ENCODE peak calls at places on chromosomes 2 and 18, in seven cellular contexts. I is IMR-90, A is ovary, E is cardiac muscle cell, N is A549, U is right atrium auricular region, K is endodermal cell. P is an unnamed sample.

GRCh38 chr2:7392076-7392787 is 475.0 kb downstream of the RNF144A start:
- DNase-seq in K (peak), I (no peak), U (no peak), N (no peak), A (no peak), E (no peak), P (peak)

GRCh38 chr18:21741511-21742322 is 1.1 kb downstream of the MIB1 start:
- DNase-seq in K (peak), I (peak), A (peak), N (no peak), E (no peak), U (no peak), P (peak)

GRCh38 chr18:45670281-45670962 is 53.6 kb upstream of the SLC14A1 start:
- DNase-seq in E (peak), K (peak), A (no peak), U (peak), N (no peak), I (peak), P (no peak)

GRCh38 chr2:159736048-159736447 is 23.7 kb downstream of the MARCHF7 start:
- DNase-seq in N (no peak), U (no peak), K (no peak), I (peak), E (peak), A (no peak), P (no peak)

GRCh38 chr2:208502288-208502687 is 95.7 kb downstream of the PTH2R start:
- DNase-seq in E (no peak), N (no peak), A (no peak), U (no peak), K (no peak), I (no peak), P (no peak)

GRCh38 chr18:5370332-5370731 is 74.8 kb upstream of the ZBTB14 start:
- DNase-seq in N (no peak), E (peak), I (peak), A (no peak), K (no peak), U (no peak), P (no peak)

GRCh38 chr2:157194844-157195243 is 62.7 kb upstream of the GALNT5 start:
- DNase-seq in I (no peak), A (no peak), E (no peak), U (no peak), N (no peak), K (no peak), P (no peak)

GRCh38 chr2:201139836-201140599 is 24.1 kb downstream of the CFLAR start:
- DNase-seq in N (no peak), U (no peak), A (no peak), K (peak), E (no peak), I (no peak), P (no peak)

GRCh38 chr2:46506131-46506706 is 26.9 kb downstream of the TMEM247 start:
- DNase-seq in N (no peak), U (peak), A (no peak), E (no peak), K (peak), I (no peak), P (no peak)

GRCh38 chr2:226978300-226978699 is 142.4 kb downstream of the RHBDD1 start:
- DNase-seq in U (no peak), A (no peak), E (no peak), I (no peak), N (no peak), K (no peak), P (no peak)

GRCh38 chr2:27584597-27584996 is 1.8 kb downstream of the ZNF512 start:
- DNase-seq in N (no peak), K (no peak), A (no peak), I (no peak), E (no peak), U (no peak), P (no peak)
- H3K4me3 ChIP-seq in N (peak), K (peak), A (no peak), I (no peak), E (no peak), U (no peak), P (no peak)

DNA sequence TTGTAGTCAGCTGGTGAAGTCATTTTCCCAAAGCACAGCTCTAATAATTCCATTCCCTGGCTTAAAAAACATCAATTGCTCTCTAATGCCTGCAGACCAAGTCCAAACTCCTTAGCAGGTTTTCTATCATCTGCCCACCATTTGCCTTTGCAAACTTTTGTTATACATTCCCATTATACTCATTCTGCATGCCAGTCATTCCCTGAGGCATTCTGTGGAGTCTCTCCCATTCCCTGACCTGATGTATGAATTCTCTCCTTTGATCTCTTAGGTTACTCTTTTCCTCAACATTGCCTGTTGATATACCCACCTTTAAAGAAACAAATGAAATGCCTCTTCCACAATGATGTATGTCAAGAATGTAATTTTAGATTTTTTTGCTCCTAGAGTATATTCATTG is 852.0 kb upstream of the FSHR start:
- DNase-seq in U (no peak), E (no peak), I (no peak), N (no peak), K (peak), A (no peak), P (no peak)
- H3K27ac ChIP-seq in U (no peak), E (no peak), I (no peak), N (no peak), K (no peak), A (no peak), P (no peak)

DNA sequence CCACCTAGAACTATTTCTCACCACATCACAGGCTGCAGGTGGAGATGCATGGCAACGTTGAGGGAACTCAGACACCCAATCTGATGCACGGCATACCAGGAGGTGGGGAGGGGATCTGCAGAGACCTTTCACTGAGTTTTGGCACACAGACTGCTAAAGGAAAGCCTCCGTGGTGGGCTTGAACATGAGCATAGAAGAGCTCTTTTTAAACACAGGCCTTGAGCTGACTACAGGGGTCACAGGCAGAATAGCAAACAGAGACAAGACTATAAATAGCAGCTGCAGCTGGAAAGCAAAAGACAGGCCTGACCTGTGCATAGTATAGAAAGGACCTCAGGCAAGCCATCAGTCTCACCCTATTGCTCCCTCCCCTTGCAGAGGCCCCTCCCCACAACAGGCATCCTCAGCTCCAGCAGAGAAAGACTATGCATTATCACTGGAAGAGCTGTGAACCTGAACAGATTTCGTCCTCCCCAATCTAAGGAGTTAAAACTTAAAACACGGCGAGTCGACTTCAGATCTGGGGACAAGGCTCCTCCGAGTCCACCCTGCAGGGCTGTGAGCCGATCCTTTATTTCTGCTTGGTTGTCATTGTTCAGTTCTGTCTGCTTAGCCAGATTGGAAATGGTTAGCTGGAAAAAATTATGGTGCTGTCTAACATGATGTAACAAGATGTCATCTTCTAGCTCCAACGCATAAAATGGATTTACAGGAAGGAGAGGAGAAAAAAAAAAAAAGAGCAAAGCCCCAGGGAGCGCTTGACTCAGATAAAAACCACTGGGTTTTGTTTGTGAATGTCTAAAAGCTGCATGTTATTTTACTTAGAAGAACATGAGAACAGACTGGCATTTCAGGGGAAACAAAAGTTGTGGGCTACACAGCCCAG is 25.3 kb upstream of the LCLAT1 start:
- DNase-seq in N (no peak), U (no peak), I (peak), E (peak), A (no peak), K (peak), P (no peak)
- H3K4me3 ChIP-seq in N (no peak), U (no peak), I (no peak), E (no peak), A (no peak), K (no peak), P (no peak)

GRCh38 chr2:62577994-62578836 is 72.2 kb upstream of the TMEM17 start:
- DNase-seq in I (peak), A (no peak), E (peak), U (no peak), K (no peak), N (peak), P (no peak)
- H3K27ac ChIP-seq in I (peak), A (no peak), E (no peak), U (no peak), K (no peak), N (peak), P (no peak)

DNA sequence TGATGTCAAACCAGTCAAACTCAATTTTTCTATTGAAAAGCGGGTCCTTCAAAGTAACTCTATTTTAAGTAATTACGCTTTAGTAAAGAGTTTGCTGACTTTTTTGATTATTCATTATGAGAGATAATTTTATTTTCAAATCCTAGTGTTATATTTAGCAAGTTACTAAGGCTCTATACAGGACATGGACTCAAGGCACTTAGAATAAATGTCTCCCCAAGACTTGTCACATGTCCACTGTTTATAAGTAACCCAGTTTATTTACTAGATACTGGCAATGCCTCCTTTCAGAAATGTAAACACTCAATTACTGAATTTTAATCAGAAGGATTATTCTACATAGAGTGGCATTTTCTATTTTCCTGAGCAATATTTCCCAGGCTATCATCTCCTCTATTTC is 638.1 kb downstream of the ERBB4 start:
- DNase-seq in I (no peak), E (no peak), U (no peak), A (no peak), K (no peak), N (no peak), P (no peak)
- H3K4me3 ChIP-seq in I (no peak), E (no peak), U (no peak), A (no peak), K (no peak), N (no peak), P (no peak)

GRCh38 chr18:51235011-51235789 is 37.7 kb upstream of the MEX3C start:
- DNase-seq in E (peak), N (peak), U (no peak), A (no peak), I (no peak), K (peak), P (no peak)
- H3K27ac ChIP-seq in E (no peak), N (peak), U (no peak), A (no peak), I (no peak), K (no peak), P (no peak)